ENCODE peak calls at places on chromosome 7, in five cellular contexts. L, N, J, Y and V are unnamed samples.

GRCh38 chr7:51326646-51327286 is 10.2 kb upstream of the COBL start:
- DNase-seq in L (no peak), N (no peak), J (no peak), Y (no peak), V (no peak)

GRCh38 chr7:42720871-42721835 is 190.7 kb downstream of the C7orf25 start:
- DNase-seq in L (no peak), N (no peak), J (no peak), Y (no peak), V (no peak)

GRCh38 chr7:78159537-78159936 is 361.0 kb downstream of the PHTF2 start:
- DNase-seq in L (no peak), N (no peak), J (no peak), Y (no peak), V (no peak)

GRCh38 chr7:66075590-66076458 is at the start of gene ASL:
- DNase-seq in L (peak), N (no peak), J (peak), Y (no peak), V (no peak)

GRCh38 chr7:158808126-158808525 is 21.2 kb downstream of the ESYT2 start:
- DNase-seq in L (no peak), N (no peak), J (no peak), Y (no peak), V (no peak)

GRCh38 chr7:155300641-155301452 is 3.2 kb downstream of the INSIG1 start:
- DNase-seq in L (no peak), N (no peak), J (no peak), Y (no peak), V (no peak)

GRCh38 chr7:167087-167855 is 25.1 kb upstream of the FAM20C start:
- DNase-seq in L (no peak), N (no peak), J (no peak), Y (no peak), V (no peak)

GRCh38 chr7:157061979-157062378 is 51.5 kb upstream of the MNX1 start:
- DNase-seq in L (no peak), N (no peak), J (no peak), Y (no peak), V (no peak)

GRCh38 chr7:44534501-44534900 is 6.6 kb downstream of the NPC1L1 start:
- DNase-seq in L (peak), N (no peak), J (peak), Y (peak), V (no peak)

GRCh38 chr7:100034871-100035510 is 14.6 kb upstream of the ZSCAN21 start:
- DNase-seq in L (peak), N (peak), J (peak), Y (no peak), V (peak)

GRCh38 chr7:45190406-45191165 is 33.0 kb downstream of the RAMP3 start:
- DNase-seq in L (no peak), N (no peak), J (no peak), Y (no peak), V (no peak)

GRCh38 chr7:87474533-87475358 is 734 bp downstream of the ABCB4 start:
- DNase-seq in L (no peak), N (peak), J (no peak), Y (no peak), V (no peak)

GRCh38 chr7:129213828-129214227 is 11.0 kb upstream of the AHCYL2 start:
- DNase-seq in L (peak), N (no peak), J (no peak), Y (no peak), V (no peak)

GRCh38 chr7:142549007-142549406 is 200.3 kb upstream of the PRSS1 start:
- DNase-seq in L (peak), N (no peak), J (peak), Y (no peak), V (no peak)

GRCh38 chr7:92625617-92626016 is 35.4 kb upstream of the FAM133B start:
- DNase-seq in L (peak), N (no peak), J (no peak), Y (no peak), V (no peak)

GRCh38 chr7:17986826-17987225 is 40.8 kb downstream of the PRPS1L1 start:
- DNase-seq in L (peak), N (peak), J (peak), Y (no peak), V (peak)

GRCh38 chr7:121500659-121501058 is 104.6 kb upstream of the FAM3C start:
- DNase-seq in L (no peak), N (no peak), J (no peak), Y (no peak), V (no peak)

GRCh38 chr7:11319491-11320274 is 346.0 kb downstream of the PHF14 start:
- DNase-seq in L (peak), N (no peak), J (no peak), Y (no peak), V (no peak)

GRCh38 chr7:132553031-132553430 is 23.2 kb downstream of the PLXNA4 start:
- DNase-seq in L (no peak), N (no peak), J (no peak), Y (no peak), V (no peak)

GRCh38 chr7:131546583-131547111 is 9.8 kb downstream of the PODXL start:
- DNase-seq in L (no peak), N (no peak), J (no peak), Y (no peak), V (no peak)
- TF ChIP-seq CTCF in L (peak), N (peak), J (peak), Y (peak), V (peak)

GRCh38 chr7:35246819-35247218 is 7.1 kb downstream of the TBX20 start:
- DNase-seq in L (no peak), N (no peak), J (no peak), Y (no peak), V (no peak)

GRCh38 chr7:35250452-35250851 is 3.4 kb downstream of the TBX20 start:
- DNase-seq in L (no peak), N (no peak), J (no peak), Y (no peak), V (no peak)

GRCh38 chr7:35249537-35249907 is 4.4 kb downstream of the TBX20 start:
- DNase-seq in L (no peak), N (no peak), J (no peak), Y (no peak), V (no peak)

GRCh38 chr7:35250941-35251340 is 3.0 kb downstream of the TBX20 start:
- DNase-seq in L (no peak), N (no peak), J (no peak), Y (no peak), V (no peak)

GRCh38 chr7:35248576-35249536 is 5.0 kb downstream of the TBX20 start:
- DNase-seq in L (no peak), N (no peak), J (no peak), Y (no peak), V (no peak)
- H3K4me3 ChIP-seq in L (no peak), N (no peak), J (no peak), Y (no peak), V (no peak)

GRCh38 chr7:29610031-29610490 is 46.4 kb downstream of the PRR15 start:
- DNase-seq in L (no peak), N (no peak), J (peak), Y (no peak), V (no peak)
- TF ChIP-seq CTCF in L (no peak), N (no peak), J (no peak), Y (peak), V (no peak)

DNA sequence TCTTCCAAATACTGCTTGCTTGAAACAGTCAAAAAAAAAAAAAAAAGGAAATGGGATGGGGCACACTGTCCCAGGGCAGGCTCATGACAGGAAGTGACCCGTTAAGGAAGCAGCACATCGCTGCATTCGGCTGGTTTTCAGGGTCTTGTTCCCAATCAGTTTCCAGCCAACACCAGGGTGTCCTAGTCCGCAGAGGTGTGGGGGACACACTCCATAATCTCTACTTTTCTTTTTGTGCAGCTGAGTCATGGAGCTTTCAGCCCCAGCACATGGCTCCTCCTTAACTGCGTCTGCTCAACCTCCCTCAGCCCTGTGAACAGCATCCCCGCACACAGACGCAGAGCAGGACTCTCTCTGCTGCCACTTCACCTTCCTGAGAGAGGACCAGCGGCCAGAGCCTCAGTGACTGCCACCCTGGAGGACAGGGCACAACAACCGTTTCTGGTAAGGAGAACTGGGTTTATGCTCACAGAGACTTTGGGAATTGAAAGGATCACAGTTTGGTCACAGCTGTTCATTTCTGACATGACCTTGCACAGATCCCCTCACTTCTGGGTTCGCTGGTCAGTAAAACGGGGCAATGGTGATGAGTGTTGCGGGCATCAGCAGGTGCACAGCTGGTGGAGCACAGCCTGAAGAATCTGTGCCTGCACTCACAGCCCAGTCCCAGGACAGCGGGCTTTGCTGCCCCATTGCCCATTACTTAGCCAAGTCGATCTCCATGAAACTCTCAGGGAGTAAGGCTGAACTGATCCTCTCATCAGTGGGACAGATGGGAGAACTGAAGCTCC is at the start of gene GIMAP5:
- DNase-seq in L (no peak), N (no peak), J (no peak), Y (no peak), V (no peak)
- H3K4me3 ChIP-seq in L (no peak), N (no peak), J (no peak), Y (no peak), V (no peak)